ENCODE peak calls at places on chromosomes 5 and 9, in seven cellular contexts. W, Q, A, O, S, J and U are unnamed samples.

GRCh38 chr5:65696892-65697291 is 25.0 kb downstream of the SGTB start:
- DNase-seq in Q (no peak), A (no peak), W (peak), O (no peak), S (no peak), J (no peak), U (no peak)

GRCh38 chr9:137166242-137167112 is 3.4 kb downstream of the LRRC26 start:
- DNase-seq in W (no peak), A (no peak), Q (no peak), O (no peak), J (no peak), S (no peak), U (no peak)

GRCh38 chr9:133683494-133684460 is 47.6 kb downstream of the DBH start:
- DNase-seq in Q (no peak), O (no peak), J (no peak), S (no peak), A (peak), W (no peak), U (no peak)

GRCh38 chr9:35980289-35981011 is 22.5 kb upstream of the OR2S2 start:
- DNase-seq in S (peak), Q (no peak), A (no peak), W (no peak), O (no peak), J (no peak), U (no peak)

GRCh38 chr5:168941901-168942300 is 359.0 kb downstream of the SLIT3 start:
- DNase-seq in Q (no peak), W (no peak), A (peak), S (no peak), J (no peak), O (no peak), U (no peak)

GRCh38 chr5:126531543-126532120 is 63.4 kb downstream of the ALDH7A1 start:
- DNase-seq in A (no peak), Q (no peak), W (peak), J (peak), S (no peak), O (no peak), U (no peak)

GRCh38 chr5:115398726-115399125 is 102.3 kb upstream of the CCDC112 start:
- DNase-seq in Q (no peak), J (no peak), O (no peak), W (peak), A (no peak), S (no peak), U (peak)

GRCh38 chr5:179322071-179323025 is 22.9 kb downstream of the ADAMTS2 start:
- DNase-seq in A (no peak), O (no peak), W (no peak), Q (no peak), J (no peak), S (no peak), U (no peak)

GRCh38 chr5:161219816-161220215 is 326.7 kb downstream of the GABRB2 start:
- DNase-seq in O (no peak), A (no peak), W (no peak), S (no peak), Q (no peak), J (no peak), U (no peak)

GRCh38 chr5:173093597-173093996 is 37.4 kb downstream of the CREBRF start:
- DNase-seq in Q (no peak), W (no peak), S (peak), O (no peak), A (no peak), J (no peak), U (peak)

GRCh38 chr5:159780246-159780645 is 136.0 kb upstream of the ADRA1B start:
- DNase-seq in S (no peak), Q (no peak), W (no peak), J (no peak), A (no peak), O (no peak), U (peak)

GRCh38 chr9:70893610-70894122 is 227.8 kb downstream of the TRPM3 start:
- DNase-seq in A (no peak), J (no peak), Q (no peak), S (no peak), W (no peak), O (no peak), U (no peak)

GRCh38 chr5:18329346-18329745 is 695.1 kb downstream of the TAF11L14 start:
- DNase-seq in O (no peak), S (no peak), W (no peak), J (no peak), Q (no peak), A (no peak), U (no peak)

GRCh38 chr9:83491413-83491812 is 46.8 kb downstream of the FRMD3 start:
- DNase-seq in A (no peak), W (no peak), J (no peak), S (no peak), Q (no peak), O (no peak), U (no peak)

GRCh38 chr9:26375448-26375847 is 517.2 kb downstream of the CAAP1 start:
- DNase-seq in A (no peak), J (no peak), W (no peak), S (no peak), Q (no peak), O (no peak), U (peak)

GRCh38 chr5:60945760-60946253 is 802 bp downstream of the NDUFAF2 start:
- DNase-seq in W (peak), S (peak), J (no peak), O (peak), A (peak), Q (no peak), U (peak)

GRCh38 chr9:71647094-71647591 is 121.2 kb downstream of the CEMIP2 start:
- DNase-seq in O (peak), S (peak), W (peak), A (peak), J (no peak), Q (peak), U (peak)

GRCh38 chr9:35069020-35069419 is 3.4 kb downstream of the VCP start:
- DNase-seq in S (no peak), Q (no peak), W (no peak), J (no peak), A (no peak), O (no peak), U (no peak)

GRCh38 chr5:135835766-135836165 is 1.3 kb downstream of the SLC25A48 start:
- DNase-seq in J (peak), Q (no peak), S (no peak), W (no peak), O (no peak), A (no peak), U (no peak)

GRCh38 chr5:16784843-16785791 is 151.0 kb downstream of the MYO10 start:
- DNase-seq in J (no peak), O (no peak), W (no peak), S (no peak), Q (peak), A (no peak), U (no peak)

GRCh38 chr5:128436825-128437224 is 101.2 kb downstream of the FBN2 start:
- DNase-seq in A (no peak), J (no peak), W (peak), S (no peak), Q (no peak), O (no peak), U (peak)

GRCh38 chr9:134319306-134320194 is 6.7 kb upstream of the RXRA start:
- DNase-seq in W (no peak), Q (no peak), S (no peak), J (no peak), A (no peak), O (no peak), U (no peak)

GRCh38 chr5:77620404-77620803 is 18.1 kb downstream of the OTP start:
- DNase-seq in A (no peak), O (no peak), J (peak), S (no peak), W (no peak), Q (no peak), U (peak)

GRCh38 chr5:74288448-74289109 is 351.9 kb downstream of the ENC1 start:
- DNase-seq in A (no peak), Q (no peak), S (no peak), W (peak), J (no peak), O (no peak), U (no peak)

GRCh38 chr9:120926397-120926928 is at the start of gene TRAF1:
- DNase-seq in A (no peak), O (no peak), J (no peak), Q (peak), W (no peak), S (no peak), U (no peak)

GRCh38 chr5:58235279-58235678 is 224.6 kb downstream of the PLK2 start:
- DNase-seq in O (no peak), J (no peak), Q (no peak), S (peak), A (no peak), W (peak), U (peak)

GRCh38 chr9:81118416-81118815 is 570.9 kb downstream of the TLE1 start:
- DNase-seq in S (no peak), J (no peak), Q (no peak), O (no peak), W (peak), A (no peak), U (no peak)

GRCh38 chr9:113484258-113484730 is 20.8 kb downstream of the RGS3 start:
- DNase-seq in O (peak), S (peak), W (peak), Q (no peak), J (no peak), A (no peak), U (no peak)

GRCh38 chr9:95249986-95250385 is 67.5 kb downstream of the FANCC start:
- DNase-seq in W (no peak), Q (no peak), J (no peak), A (no peak), O (no peak), S (no peak), U (peak)

GRCh38 chr5:126686451-126687126 is 85.8 kb downstream of the PHAX start:
- DNase-seq in A (peak), Q (peak), S (no peak), W (no peak), O (no peak), J (no peak), U (no peak)

GRCh38 chr9:89177021-89177400 is 1.6 kb downstream of the SHC3 start:
- DNase-seq in A (no peak), J (no peak), O (no peak), W (peak), S (no peak), Q (no peak), U (no peak)

GRCh38 chr5:33679791-33680190 is 212.0 kb downstream of the ADAMTS12 start:
- DNase-seq in J (no peak), W (peak), A (no peak), S (no peak), Q (no peak), O (no peak), U (no peak)

GRCh38 chr5:101091902-101092301 is 188.8 kb upstream of the ST8SIA4 start:
- DNase-seq in A (no peak), Q (no peak), S (no peak), J (no peak), O (no peak), W (no peak), U (no peak)

GRCh38 chr9:86687788-86688187 is 259.5 kb downstream of the GAS1 start:
- DNase-seq in S (no peak), A (no peak), O (no peak), J (no peak), Q (no peak), W (no peak), U (no peak)

GRCh38 chr9:90858505-90858904 is 56.9 kb downstream of the SYK start:
- DNase-seq in A (no peak), O (no peak), S (no peak), Q (no peak), J (no peak), W (no peak), U (no peak)

GRCh38 chr9:90861826-90862740 is 60.5 kb downstream of the SYK start:
- DNase-seq in A (no peak), O (no peak), W (no peak), Q (no peak), J (peak), S (no peak), U (no peak)

GRCh38 chr9:90861380-90861779 is 59.8 kb downstream of the SYK start:
- DNase-seq in J (no peak), W (no peak), Q (no peak), S (no peak), O (no peak), A (no peak), U (no peak)

GRCh38 chr9:90860826-90861225 is 59.2 kb downstream of the SYK start:
- DNase-seq in A (no peak), O (no peak), W (no peak), J (no peak), S (no peak), Q (no peak), U (no peak)

GRCh38 chr9:90860382-90860781 is 58.8 kb downstream of the SYK start:
- DNase-seq in O (no peak), W (no peak), J (no peak), S (no peak), Q (no peak), A (no peak), U (no peak)
- TF ChIP-seq CTCF in O (no peak), W (no peak), J (no peak), S (no peak), Q (no peak), A (no peak), U (no peak)

GRCh38 chr5:171821286-171821685 is 35.7 kb downstream of the SMIM23 start:
- DNase-seq in A (no peak), J (no peak), S (no peak), W (no peak), O (no peak), Q (no peak), U (no peak)

GRCh38 chr5:171826132-171826531 is 40.5 kb downstream of the SMIM23 start:
- DNase-seq in S (no peak), J (no peak), W (peak), O (no peak), A (no peak), Q (no peak), U (no peak)

GRCh38 chr5:171827162-171827561 is 41.5 kb downstream of the SMIM23 start:
- DNase-seq in S (no peak), O (no peak), W (no peak), Q (no peak), A (no peak), J (no peak), U (no peak)

GRCh38 chr5:171823269-171823668 is 37.7 kb downstream of the SMIM23 start:
- DNase-seq in Q (no peak), W (no peak), A (no peak), O (peak), S (no peak), J (no peak), U (no peak)

DNA sequence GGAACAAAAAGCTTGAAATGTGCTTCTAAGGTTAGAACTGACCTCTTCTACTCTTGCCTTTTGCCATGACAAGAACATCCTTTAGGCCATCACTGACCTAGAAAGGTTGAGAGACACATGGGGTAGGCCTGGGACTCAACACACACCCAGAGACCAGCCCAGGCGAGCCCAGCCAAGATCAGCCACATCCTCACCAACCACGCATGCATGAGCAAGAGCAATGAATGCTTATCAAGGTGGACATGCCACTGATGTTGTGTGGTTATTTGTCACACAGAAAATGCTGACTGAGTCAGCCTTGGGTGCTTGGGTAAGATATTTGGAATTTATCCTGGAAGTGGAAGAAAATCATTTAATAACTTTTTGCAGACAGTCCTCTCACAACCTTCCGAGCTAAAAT is 39.4 kb downstream of the SMIM23 start:
- DNase-seq in A (no peak), S (no peak), W (no peak), Q (no peak), O (no peak), J (no peak), U (peak)
- H3K4me3 ChIP-seq in A (no peak), S (no peak), W (no peak), Q (no peak), O (no peak), J (no peak), U (no peak)

GRCh38 chr9:127931092-127931881 is 710 bp upstream of the PIP5KL1 start:
- DNase-seq in W (peak), J (peak), Q (no peak), S (no peak), O (no peak), A (no peak), U (peak)

GRCh38 chr9:127927457-127928231 is 2.9 kb downstream of the PIP5KL1 start:
- DNase-seq in A (no peak), W (no peak), O (peak), S (peak), J (peak), Q (no peak), U (peak)

GRCh38 chr9:127929044-127929979 is 1.3 kb downstream of the PIP5KL1 start:
- DNase-seq in J (no peak), S (no peak), Q (no peak), W (no peak), A (no peak), O (no peak), U (no peak)

GRCh38 chr9:127928232-127929043 is 2.1 kb downstream of the PIP5KL1 start:
- DNase-seq in W (no peak), Q (no peak), S (no peak), J (no peak), O (no peak), A (no peak), U (no peak)

DNA sequence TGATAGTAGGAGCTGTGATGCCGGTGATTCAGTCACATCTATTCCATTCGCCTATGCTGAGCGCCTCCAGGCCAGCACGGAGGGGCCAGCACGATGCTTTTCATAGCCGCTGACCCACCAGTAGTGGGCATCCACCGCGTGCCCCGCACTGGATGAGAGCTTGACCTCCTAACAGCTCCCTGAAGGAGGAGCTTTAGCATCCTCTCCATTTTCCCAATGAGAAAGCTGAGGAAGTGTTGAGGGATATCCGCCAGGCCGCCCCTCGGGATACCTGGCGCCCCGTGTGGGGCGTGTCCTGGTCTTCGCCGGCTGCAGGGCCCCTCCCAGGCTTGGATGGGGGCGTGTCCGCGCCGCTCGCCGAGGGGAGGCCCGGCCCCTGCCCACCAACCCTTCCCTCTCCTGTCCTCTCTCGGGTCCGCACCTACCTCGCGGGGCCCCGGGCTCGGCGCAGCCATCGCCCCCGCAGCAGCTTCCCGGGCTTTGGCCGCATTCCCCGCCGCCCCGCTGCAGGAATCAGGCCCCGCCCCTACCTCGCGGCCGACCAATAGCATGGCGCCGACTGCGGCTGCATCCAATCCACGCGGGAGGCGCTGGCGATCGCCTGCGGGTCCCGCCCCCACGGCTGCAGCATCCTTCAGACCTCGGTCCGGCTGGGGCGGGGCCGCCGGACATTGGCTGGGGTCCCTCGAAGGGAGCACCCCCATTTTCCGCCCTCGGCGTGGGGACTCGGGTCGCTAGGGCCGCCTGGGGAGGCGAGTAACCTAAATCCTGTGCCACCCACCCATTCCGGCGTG is at the start of gene PIP5KL1:
- DNase-seq in O (peak), A (no peak), J (peak), S (peak), Q (peak), W (peak), U (peak)
- TF ChIP-seq CTCF in O (no peak), A (no peak), J (peak), S (no peak), Q (peak), W (peak), U (no peak)

GRCh38 chr9:72884521-72884920 is 68.3 kb downstream of the ALDH1A1 start:
- DNase-seq in W (no peak), J (no peak), O (no peak), Q (no peak), S (no peak), A (no peak), U (peak)

GRCh38 chr9:72883867-72884266 is 69.0 kb downstream of the ALDH1A1 start:
- DNase-seq in S (no peak), J (no peak), W (no peak), Q (no peak), A (no peak), O (no peak), U (no peak)

GRCh38 chr9:72888943-72889342 is 63.9 kb downstream of the ALDH1A1 start:
- DNase-seq in W (no peak), J (no peak), Q (no peak), O (no peak), S (no peak), A (no peak), U (no peak)

GRCh38 chr9:72888032-72888431 is 64.8 kb downstream of the ALDH1A1 start:
- DNase-seq in A (no peak), S (no peak), Q (no peak), O (no peak), J (no peak), W (no peak), U (peak)

DNA sequence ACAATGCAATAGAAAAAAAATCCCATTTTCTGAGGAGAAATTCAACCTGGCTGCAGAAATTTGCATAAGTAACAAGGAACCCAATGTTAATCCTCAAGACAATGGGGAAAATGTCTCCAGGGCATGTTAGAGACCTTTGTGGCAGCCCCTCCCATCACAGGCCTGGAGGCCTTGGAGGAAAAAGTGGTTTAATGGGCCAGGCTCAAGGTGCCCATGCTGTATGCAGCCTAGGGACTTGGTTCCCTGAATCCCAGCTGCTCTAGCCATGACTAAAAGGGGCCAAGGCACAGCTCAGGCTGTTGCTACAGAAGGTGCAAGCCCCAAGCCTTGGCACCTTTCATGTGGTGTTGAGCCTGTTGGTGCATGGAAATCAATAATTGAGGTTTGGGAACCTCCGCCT is 66.5 kb downstream of the ALDH1A1 start:
- DNase-seq in S (no peak), Q (no peak), O (no peak), W (no peak), J (no peak), A (no peak), U (no peak)
- H3K4me3 ChIP-seq in S (no peak), Q (no peak), O (no peak), W (no peak), J (no peak), A (no peak), U (no peak)

DNA sequence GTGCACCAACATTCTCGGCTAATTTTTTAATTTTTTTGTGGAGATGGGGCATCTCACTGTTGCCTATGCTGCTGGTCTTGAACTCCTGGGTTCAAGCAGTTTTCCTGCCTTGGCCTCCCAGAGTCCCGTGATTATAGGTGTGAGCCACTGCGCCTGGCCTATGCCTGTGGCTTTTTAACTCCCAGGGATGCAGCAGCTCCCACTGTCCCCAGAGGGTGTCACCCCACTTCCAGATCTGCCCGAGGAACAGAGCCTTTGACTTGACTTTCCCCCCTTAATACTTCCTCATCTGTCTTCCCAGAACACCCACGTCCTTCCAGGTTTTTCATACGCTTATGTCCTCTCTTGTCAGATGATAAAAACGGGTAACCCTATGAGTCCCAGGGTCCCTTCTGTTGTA is 7.6 kb upstream of the PRRC2B start:
- DNase-seq in A (no peak), Q (no peak), J (no peak), W (no peak), O (no peak), S (no peak), U (no peak)
- TF ChIP-seq CTCF in A (peak), Q (peak), J (no peak), W (peak), O (no peak), S (no peak), U (no peak)